ENCODE peak calls at places on chromosomes 11 and 22, in six cellular contexts. One of them, this sample, is unnamed.
A peak's percentile ranks its signal among the peaks of the same experiment; 100 is the strongest.

GRCh38 chr11:104163100-104164027 is 583 bp downstream of the PDGFD start:
- DNase-seq in CD4-positive, alpha-beta T cell: no peak
- DNase-seq in CD8-positive, alpha-beta memory T cell: no peak
- DNase-seq in PC-3: no peak
- DNase-seq in uterus: peak; percentile 17
- DNase-seq in mammary epithelial cell: peak; percentile 35
- DNase-seq in this sample: peak; percentile 20

GRCh38 chr22:45688606-45689080 is 17.0 kb downstream of the ATXN10 start:
- DNase-seq in CD4-positive, alpha-beta T cell: no peak
- DNase-seq in CD8-positive, alpha-beta memory T cell: no peak
- DNase-seq in PC-3: peak; percentile 91
- DNase-seq in uterus: no peak
- DNase-seq in mammary epithelial cell: peak; percentile 62
- DNase-seq in this sample: peak; percentile 95

GRCh38 chr11:94740083-94740974 is 27.8 kb upstream of the AMOTL1 start:
- DNase-seq in CD4-positive, alpha-beta T cell: no peak
- DNase-seq in CD8-positive, alpha-beta memory T cell: no peak
- DNase-seq in PC-3: peak; percentile 54
- DNase-seq in uterus: peak; percentile 66
- DNase-seq in mammary epithelial cell: no peak
- DNase-seq in this sample: peak; percentile 17

GRCh38 chr22:48797731-48798130 is 1029.9 kb downstream of the BRD1 start:
- DNase-seq in CD4-positive, alpha-beta T cell: no peak
- DNase-seq in CD8-positive, alpha-beta memory T cell: no peak
- DNase-seq in PC-3: no peak
- DNase-seq in uterus: no peak
- DNase-seq in mammary epithelial cell: no peak
- DNase-seq in this sample: no peak

GRCh38 chr11:104219081-104219480 is 55.1 kb upstream of the PDGFD start:
- DNase-seq in CD4-positive, alpha-beta T cell: no peak
- DNase-seq in CD8-positive, alpha-beta memory T cell: no peak
- DNase-seq in PC-3: no peak
- DNase-seq in uterus: no peak
- DNase-seq in mammary epithelial cell: no peak
- DNase-seq in this sample: no peak

GRCh38 chr11:9787981-9788521 is 124.2 kb downstream of the SWAP70 start:
- DNase-seq in CD4-positive, alpha-beta T cell: no peak
- DNase-seq in CD8-positive, alpha-beta memory T cell: no peak
- DNase-seq in PC-3: no peak
- DNase-seq in uterus: no peak
- DNase-seq in mammary epithelial cell: peak; percentile 38
- DNase-seq in this sample: peak; percentile 98

GRCh38 chr11:111604392-111605009 is 2.3 kb downstream of the SIK2 start:
- DNase-seq in CD4-positive, alpha-beta T cell: no peak
- DNase-seq in CD8-positive, alpha-beta memory T cell: no peak
- DNase-seq in PC-3: peak; percentile 82
- DNase-seq in uterus: no peak
- DNase-seq in mammary epithelial cell: peak; percentile 34
- DNase-seq in this sample: peak; percentile 67

GRCh38 chr11:12164061-12165014 is 53.9 kb downstream of the MICAL2 start:
- DNase-seq in CD4-positive, alpha-beta T cell: no peak
- DNase-seq in CD8-positive, alpha-beta memory T cell: no peak
- DNase-seq in PC-3: peak; percentile 96
- DNase-seq in uterus: no peak
- DNase-seq in mammary epithelial cell: peak; percentile 99
- DNase-seq in this sample: peak; percentile 99

GRCh38 chr11:42591841-42592240 is 720.0 kb upstream of the API5 start:
- DNase-seq in CD4-positive, alpha-beta T cell: no peak
- DNase-seq in CD8-positive, alpha-beta memory T cell: no peak
- DNase-seq in PC-3: no peak
- DNase-seq in uterus: no peak
- DNase-seq in mammary epithelial cell: no peak
- DNase-seq in this sample: no peak

DNA sequence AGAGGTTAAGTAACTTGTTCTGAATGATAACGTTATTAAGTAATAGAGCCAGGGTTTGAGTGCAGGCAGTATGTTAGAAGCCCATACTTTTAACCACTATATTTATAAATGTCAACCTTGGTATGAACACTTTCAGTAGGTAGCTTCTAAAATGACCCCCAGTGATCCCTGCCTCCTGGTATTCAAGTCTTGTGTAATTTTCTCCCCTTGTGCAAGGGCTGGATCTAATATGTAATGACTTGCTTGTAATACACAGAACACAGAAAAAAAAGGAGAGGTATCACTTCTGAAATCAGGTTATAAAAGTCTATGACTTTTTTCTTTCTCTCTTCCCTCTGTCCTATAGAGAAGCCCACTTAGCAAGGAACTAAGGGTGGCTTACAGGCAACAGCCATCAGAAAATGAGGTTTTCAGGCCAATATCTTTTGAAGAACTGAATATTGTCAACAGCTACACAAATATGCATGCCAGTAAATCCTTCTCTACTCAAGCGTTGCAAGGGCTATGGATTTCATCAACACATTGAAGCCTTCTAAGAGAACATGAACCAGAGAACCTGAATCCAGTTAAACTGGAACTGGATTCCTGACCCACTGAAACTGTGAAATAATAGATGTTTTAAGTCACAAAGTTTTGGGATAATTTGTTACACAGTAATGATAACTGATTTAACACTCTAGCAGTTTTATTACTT is 712.3 kb downstream of the METTL15 start:
- DNase-seq in CD4-positive, alpha-beta T cell: no peak
- DNase-seq in CD8-positive, alpha-beta memory T cell: no peak
- DNase-seq in PC-3: no peak
- DNase-seq in uterus: no peak
- DNase-seq in mammary epithelial cell: no peak
- DNase-seq in this sample: no peak
- H3K27ac ChIP-seq in CD4-positive, alpha-beta T cell: no peak overlapping the region
- H3K27ac ChIP-seq in CD8-positive, alpha-beta memory T cell: no peak overlapping the region
- H3K27ac ChIP-seq in PC-3: no peak overlapping the region
- H3K27ac ChIP-seq in uterus: no peak overlapping the region
- H3K27ac ChIP-seq in mammary epithelial cell: no peak overlapping the region
- H3K27ac ChIP-seq in this sample: no peak overlapping the region

GRCh38 chr11:133843454-133843987 is 1.8 kb downstream of the SPATA19 start:
- DNase-seq in CD4-positive, alpha-beta T cell: no peak
- DNase-seq in CD8-positive, alpha-beta memory T cell: no peak
- DNase-seq in PC-3: no peak
- DNase-seq in uterus: no peak
- DNase-seq in mammary epithelial cell: no peak
- DNase-seq in this sample: no peak
- H3K27ac ChIP-seq in CD4-positive, alpha-beta T cell: no peak overlapping the region
- H3K27ac ChIP-seq in CD8-positive, alpha-beta memory T cell: no peak overlapping the region
- H3K27ac ChIP-seq in PC-3: no peak overlapping the region
- H3K27ac ChIP-seq in uterus: no peak overlapping the region
- H3K27ac ChIP-seq in mammary epithelial cell: no peak overlapping the region
- H3K27ac ChIP-seq in this sample: no peak overlapping the region

GRCh38 chr22:43616645-43617044 is 195.5 kb downstream of the EFCAB6 start:
- DNase-seq in CD4-positive, alpha-beta T cell: no peak
- DNase-seq in CD8-positive, alpha-beta memory T cell: no peak
- DNase-seq in PC-3: no peak
- DNase-seq in uterus: no peak
- DNase-seq in mammary epithelial cell: no peak
- DNase-seq in this sample: no peak

GRCh38 chr22:43622886-43623285 is 189.2 kb downstream of the EFCAB6 start:
- DNase-seq in CD4-positive, alpha-beta T cell: no peak
- DNase-seq in CD8-positive, alpha-beta memory T cell: no peak
- DNase-seq in PC-3: no peak
- DNase-seq in uterus: no peak
- DNase-seq in mammary epithelial cell: no peak
- DNase-seq in this sample: no peak

GRCh38 chr22:43618517-43618916 is 193.6 kb downstream of the EFCAB6 start:
- DNase-seq in CD4-positive, alpha-beta T cell: no peak
- DNase-seq in CD8-positive, alpha-beta memory T cell: no peak
- DNase-seq in PC-3: no peak
- DNase-seq in uterus: no peak
- DNase-seq in mammary epithelial cell: no peak
- DNase-seq in this sample: no peak

GRCh38 chr22:43624144-43624998 is 187.7 kb downstream of the EFCAB6 start:
- DNase-seq in CD4-positive, alpha-beta T cell: no peak
- DNase-seq in CD8-positive, alpha-beta memory T cell: no peak
- DNase-seq in PC-3: peak; percentile 86
- DNase-seq in uterus: no peak
- DNase-seq in mammary epithelial cell: no peak
- DNase-seq in this sample: peak; percentile 70

GRCh38 chr22:43620197-43620596 is 191.9 kb downstream of the EFCAB6 start:
- DNase-seq in CD4-positive, alpha-beta T cell: no peak
- DNase-seq in CD8-positive, alpha-beta memory T cell: no peak
- DNase-seq in PC-3: no peak
- DNase-seq in uterus: no peak
- DNase-seq in mammary epithelial cell: no peak
- DNase-seq in this sample: no peak
- H3K27ac ChIP-seq in CD4-positive, alpha-beta T cell: no peak overlapping the region
- H3K27ac ChIP-seq in CD8-positive, alpha-beta memory T cell: no peak overlapping the region
- H3K27ac ChIP-seq in PC-3: no peak overlapping the region
- H3K27ac ChIP-seq in uterus: no peak overlapping the region
- H3K27ac ChIP-seq in mammary epithelial cell: no peak overlapping the region
- H3K27ac ChIP-seq in this sample: no peak overlapping the region

GRCh38 chr22:50341977-50342650 is 1.0 kb upstream of the PPP6R2 start:
- DNase-seq in CD4-positive, alpha-beta T cell: peak; percentile 86
- DNase-seq in CD8-positive, alpha-beta memory T cell: peak; percentile 91
- DNase-seq in PC-3: peak; percentile 89
- DNase-seq in uterus: peak; percentile 88
- DNase-seq in mammary epithelial cell: peak; percentile 75
- DNase-seq in this sample: peak; percentile 80

GRCh38 chr22:50338860-50339462 is 4.2 kb upstream of the PPP6R2 start:
- DNase-seq in CD4-positive, alpha-beta T cell: no peak
- DNase-seq in CD8-positive, alpha-beta memory T cell: no peak
- DNase-seq in PC-3: no peak
- DNase-seq in uterus: no peak
- DNase-seq in mammary epithelial cell: no peak
- DNase-seq in this sample: no peak

GRCh38 chr22:50340157-50340879 is 2.8 kb upstream of the PPP6R2 start:
- DNase-seq in CD4-positive, alpha-beta T cell: no peak
- DNase-seq in CD8-positive, alpha-beta memory T cell: no peak
- DNase-seq in PC-3: no peak
- DNase-seq in uterus: no peak
- DNase-seq in mammary epithelial cell: peak; percentile 18
- DNase-seq in this sample: peak; percentile 35

GRCh38 chr22:50337262-50338041 is 5.7 kb upstream of the PPP6R2 start:
- DNase-seq in CD4-positive, alpha-beta T cell: no peak
- DNase-seq in CD8-positive, alpha-beta memory T cell: no peak
- DNase-seq in PC-3: no peak
- DNase-seq in uterus: no peak
- DNase-seq in mammary epithelial cell: no peak
- DNase-seq in this sample: no peak

GRCh38 chr22:50338042-50338573 is 5.0 kb upstream of the PPP6R2 start:
- DNase-seq in CD4-positive, alpha-beta T cell: no peak
- DNase-seq in CD8-positive, alpha-beta memory T cell: no peak
- DNase-seq in PC-3: no peak
- DNase-seq in uterus: no peak
- DNase-seq in mammary epithelial cell: no peak
- DNase-seq in this sample: no peak
- H3K27ac ChIP-seq in CD4-positive, alpha-beta T cell: no peak overlapping the region
- H3K27ac ChIP-seq in CD8-positive, alpha-beta memory T cell: no peak overlapping the region
- H3K27ac ChIP-seq in PC-3: no peak overlapping the region
- H3K27ac ChIP-seq in uterus: no peak overlapping the region
- H3K27ac ChIP-seq in mammary epithelial cell: no peak overlapping the region
- H3K27ac ChIP-seq in this sample: no peak overlapping the region

DNA sequence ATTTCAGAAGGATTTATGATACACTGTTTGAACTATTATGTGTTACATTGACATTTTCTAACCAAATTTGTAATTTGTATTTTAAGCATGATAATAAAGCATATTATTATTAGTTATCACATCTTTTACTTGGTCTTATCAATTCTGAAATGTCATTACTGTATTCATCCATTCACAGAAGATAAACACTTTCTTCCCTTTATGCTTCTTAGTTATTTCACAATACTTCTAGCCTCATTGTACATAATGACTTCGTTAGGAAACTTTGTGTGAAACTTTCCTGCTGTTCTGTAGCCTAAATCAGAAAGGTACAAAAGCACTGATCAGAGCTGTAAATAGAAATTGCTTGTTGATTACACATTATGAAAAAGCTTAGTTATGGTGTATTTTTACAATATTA is 1249.0 kb downstream of the JRKL start:
- DNase-seq in CD4-positive, alpha-beta T cell: no peak
- DNase-seq in CD8-positive, alpha-beta memory T cell: no peak
- DNase-seq in PC-3: no peak
- DNase-seq in uterus: no peak
- DNase-seq in mammary epithelial cell: no peak
- DNase-seq in this sample: no peak
- H3K27ac ChIP-seq in CD4-positive, alpha-beta T cell: no peak overlapping the region
- H3K27ac ChIP-seq in CD8-positive, alpha-beta memory T cell: no peak overlapping the region
- H3K27ac ChIP-seq in PC-3: no peak overlapping the region
- H3K27ac ChIP-seq in uterus: no peak overlapping the region
- H3K27ac ChIP-seq in mammary epithelial cell: no peak overlapping the region
- H3K27ac ChIP-seq in this sample: no peak overlapping the region

GRCh38 chr11:62402226-62402625 is 16.6 kb upstream of the SCGB1A1 start:
- DNase-seq in CD4-positive, alpha-beta T cell: peak; percentile 50
- DNase-seq in CD8-positive, alpha-beta memory T cell: peak; percentile 64
- DNase-seq in PC-3: no peak
- DNase-seq in uterus: peak; percentile 83
- DNase-seq in mammary epithelial cell: no peak
- DNase-seq in this sample: no peak

GRCh38 chr11:62401356-62401755 is 17.5 kb upstream of the SCGB1A1 start:
- DNase-seq in CD4-positive, alpha-beta T cell: no peak
- DNase-seq in CD8-positive, alpha-beta memory T cell: no peak
- DNase-seq in PC-3: no peak
- DNase-seq in uterus: no peak
- DNase-seq in mammary epithelial cell: no peak
- DNase-seq in this sample: no peak

GRCh38 chr11:62400760-62401159 is 18.1 kb upstream of the SCGB1A1 start:
- DNase-seq in CD4-positive, alpha-beta T cell: no peak
- DNase-seq in CD8-positive, alpha-beta memory T cell: no peak
- DNase-seq in PC-3: no peak
- DNase-seq in uterus: peak; percentile 93
- DNase-seq in mammary epithelial cell: no peak
- DNase-seq in this sample: peak; percentile 91

GRCh38 chr11:62402994-62403393 is 15.8 kb upstream of the SCGB1A1 start:
- DNase-seq in CD4-positive, alpha-beta T cell: no peak
- DNase-seq in CD8-positive, alpha-beta memory T cell: no peak
- DNase-seq in PC-3: no peak
- DNase-seq in uterus: no peak
- DNase-seq in mammary epithelial cell: no peak
- DNase-seq in this sample: no peak

DNA sequence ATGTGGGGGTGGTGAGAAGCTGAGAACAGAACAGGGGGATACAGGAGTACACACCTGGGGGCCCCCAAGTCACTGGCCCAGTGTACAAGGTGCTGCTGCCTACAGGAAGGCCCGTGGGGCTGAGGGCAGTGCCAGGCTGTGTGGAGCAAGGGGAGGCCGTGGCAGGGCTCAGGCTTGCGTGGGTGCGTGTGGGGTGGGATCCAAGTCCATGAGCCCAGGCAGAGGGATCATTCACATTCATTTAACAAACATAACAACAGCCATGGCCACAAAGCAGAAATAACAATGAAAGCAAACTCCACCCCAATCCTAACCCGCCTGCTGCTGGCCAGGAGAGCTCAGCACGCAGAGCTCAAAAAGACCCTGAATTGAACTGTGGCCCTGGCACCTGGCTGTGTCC is 17.1 kb upstream of the SCGB1A1 start:
- DNase-seq in CD4-positive, alpha-beta T cell: no peak
- DNase-seq in CD8-positive, alpha-beta memory T cell: no peak
- DNase-seq in PC-3: no peak
- DNase-seq in uterus: peak; percentile 50
- DNase-seq in mammary epithelial cell: no peak
- DNase-seq in this sample: no peak
- H3K27ac ChIP-seq in CD4-positive, alpha-beta T cell: peak overlapping the region; percentile 66
- H3K27ac ChIP-seq in CD8-positive, alpha-beta memory T cell: no peak overlapping the region
- H3K27ac ChIP-seq in PC-3: no peak overlapping the region
- H3K27ac ChIP-seq in uterus: peak overlapping the region; percentile 84
- H3K27ac ChIP-seq in mammary epithelial cell: no peak overlapping the region
- H3K27ac ChIP-seq in this sample: no peak overlapping the region